ENCODE peak calls at places on chromosomes 5 and 9, in seven cellular contexts. R is GM23338, M is right lobe of liver, P is lower lobe of right lung, I is SK-N-SH, U is tibial nerve, E is A549. Q is an unnamed sample.

GRCh38 chr9:114002986-114003740 is 74.9 kb downstream of the AMBP start:
- DNase-seq in R (no peak), M (no peak), P (no peak), I (no peak), U (peak; percentile 4), E (no peak), Q (peak; percentile 64)

GRCh38 chr5:38999037-38999436 is 75.2 kb downstream of the RICTOR start:
- DNase-seq in R (no peak), M (no peak), P (no peak), I (no peak), U (no peak), E (no peak), Q (no peak)

GRCh38 chr5:125277494-125278154 is 531.2 kb upstream of the ZNF608 start:
- DNase-seq in R (no peak), M (no peak), P (no peak), I (no peak), U (no peak), E (peak; percentile 63), Q (no peak)

GRCh38 chr5:134223406-134224251 is 2.2 kb downstream of the PPP2CA start:
- DNase-seq in R (no peak), M (no peak), P (no peak), I (no peak), U (no peak), E (peak; percentile 24), Q (no peak)

GRCh38 chr9:82410891-82411290 is 422.3 kb downstream of the SPATA31D1 start:
- DNase-seq in R (no peak), M (no peak), P (no peak), I (no peak), U (no peak), E (no peak), Q (no peak)

GRCh38 chr5:93191426-93191825 is 389.6 kb downstream of the NR2F1-AS1 start:
- DNase-seq in R (no peak), M (no peak), P (no peak), I (no peak), U (no peak), E (no peak), Q (no peak)

GRCh38 chr9:138074516-138074915 is 196.9 kb downstream of the CACNA1B start:
- DNase-seq in R (no peak), M (peak; percentile 50), P (no peak), I (peak; percentile 7), U (no peak), E (no peak), Q (peak; percentile 67)

GRCh38 chr5:31086839-31087415 is 106.6 kb upstream of the CDH6 start:
- DNase-seq in R (no peak), M (no peak), P (no peak), I (no peak), U (no peak), E (no peak), Q (no peak)

GRCh38 chr9:101307524-101308213 is 77.1 kb downstream of the BAAT start:
- DNase-seq in R (no peak), M (no peak), P (no peak), I (no peak), U (no peak), E (no peak), Q (no peak)

GRCh38 chr5:36703245-36703860 is 96.9 kb downstream of the SLC1A3 start:
- DNase-seq in R (no peak), M (no peak), P (peak; percentile 68), I (no peak), U (no peak), E (no peak), Q (no peak)

GRCh38 chr5:3349704-3350565 is 245.7 kb upstream of the IRX1 start:
- DNase-seq in R (no peak), M (no peak), P (no peak), I (no peak), U (no peak), E (no peak), Q (peak; percentile 22)

GRCh38 chr5:113293613-113294340 is 141.0 kb downstream of the TSSK1B start:
- DNase-seq in R (peak; percentile 66), M (no peak), P (no peak), I (peak; percentile 51), U (peak; percentile 16), E (no peak), Q (no peak)

GRCh38 chr5:124634228-124634819 is 112.1 kb downstream of the ZNF608 start:
- DNase-seq in R (no peak), M (no peak), P (no peak), I (no peak), U (no peak), E (no peak), Q (no peak)

GRCh38 chr5:15183520-15183919 is 311.9 kb upstream of the ANKH start:
- DNase-seq in R (peak; percentile 46), M (no peak), P (no peak), I (no peak), U (no peak), E (peak; percentile 4), Q (no peak)

GRCh38 chr5:10518352-10518751 is 45.5 kb upstream of the ANKRD33B start:
- DNase-seq in R (no peak), M (no peak), P (no peak), I (no peak), U (no peak), E (peak; percentile 73), Q (no peak)

DNA sequence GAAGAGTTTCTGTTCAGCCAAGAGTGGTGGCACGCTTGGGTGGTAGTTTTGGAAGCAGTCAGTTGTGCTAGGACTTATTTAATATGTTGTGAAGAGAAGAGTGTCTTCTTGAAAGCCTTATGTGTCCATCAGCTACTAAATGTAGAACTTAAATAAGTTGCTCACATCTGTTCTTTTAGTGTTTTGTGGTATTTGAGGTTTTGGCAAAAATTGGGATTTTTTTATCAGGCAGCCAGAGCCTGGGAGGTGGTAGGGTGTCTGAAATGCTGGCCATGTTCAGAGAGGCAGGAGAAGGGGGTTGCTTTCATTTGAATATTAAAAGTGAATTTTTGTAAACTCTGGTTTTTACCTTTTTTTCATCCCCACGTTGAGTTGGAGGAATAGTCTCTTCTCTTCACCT is 24.2 kb upstream of the ZBTB34 start:
- DNase-seq in R (no peak), M (no peak), P (no peak), I (no peak), U (no peak), E (no peak), Q (no peak)
- H3K27ac ChIP-seq in R (no peak overlapping the region), M (no peak overlapping the region), P (no peak overlapping the region), I (no peak overlapping the region), U (no peak overlapping the region), E (no peak overlapping the region), Q (no peak overlapping the region)

GRCh38 chr9:136120119-136120393 is 1.4 kb upstream of the TMEM250 start:
- DNase-seq in R (no peak), M (no peak), P (no peak), I (no peak), U (no peak), E (no peak), Q (no peak)

GRCh38 chr9:136120438-136120844 is 1.8 kb upstream of the TMEM250 start:
- DNase-seq in R (no peak), M (no peak), P (no peak), I (no peak), U (no peak), E (no peak), Q (no peak)

GRCh38 chr9:136124976-136125692 is 6.5 kb upstream of the TMEM250 start:
- DNase-seq in R (no peak), M (no peak), P (no peak), I (no peak), U (no peak), E (no peak), Q (no peak)

GRCh38 chr9:136121801-136122200 is 3.1 kb upstream of the TMEM250 start:
- DNase-seq in R (no peak), M (no peak), P (no peak), I (no peak), U (no peak), E (no peak), Q (no peak)

GRCh38 chr9:136122425-136123383 is 4.0 kb upstream of the TMEM250 start:
- DNase-seq in R (peak; percentile 84), M (peak; percentile 84), P (peak; percentile 86), I (peak; percentile 93), U (peak; percentile 73), E (peak; percentile 59), Q (no peak)
- TF ChIP-seq CTCF in R (peak; percentile 89), M (peak; percentile 99), P (peak; percentile 99), I (peak; percentile 94), U (peak; percentile 96), E (peak; percentile 94), Q (peak; percentile 98)

GRCh38 chr5:316210-317085 is 5.1 kb upstream of the AHRR start:
- DNase-seq in R (no peak), M (no peak), P (no peak), I (no peak), U (no peak), E (no peak), Q (no peak)
- H3K27ac ChIP-seq in R (no peak overlapping the region), M (no peak overlapping the region), P (no peak overlapping the region), I (no peak overlapping the region), U (no peak overlapping the region), E (no peak overlapping the region), Q (no peak overlapping the region)

GRCh38 chr5:143322931-143323330 is 80.6 kb downstream of the NR3C1 start:
- DNase-seq in R (no peak), M (no peak), P (no peak), I (no peak), U (no peak), E (no peak), Q (no peak)
- TF ChIP-seq CTCF in R (no peak), M (no peak), P (no peak), I (no peak), U (no peak), E (no peak), Q (no peak)

GRCh38 chr9:105445203-105445881 is 2.5 kb upstream of the FSD1L start:
- DNase-seq in R (no peak), M (no peak), P (no peak), I (no peak), U (no peak), E (no peak), Q (no peak)

GRCh38 chr9:105447814-105448812 is at the start of gene FSD1L:
- DNase-seq in R (peak; percentile 95), M (peak; percentile 95), P (peak; percentile 96), I (peak; percentile 96), U (peak; percentile 75), E (peak; percentile 93), Q (peak; percentile 93)

GRCh38 chr9:105449081-105449480 is 1.2 kb downstream of the FSD1L start:
- DNase-seq in R (no peak), M (no peak), P (no peak), I (no peak), U (no peak), E (no peak), Q (no peak)

GRCh38 chr9:105444130-105444529 is 3.7 kb upstream of the FSD1L start:
- DNase-seq in R (no peak), M (no peak), P (no peak), I (no peak), U (no peak), E (no peak), Q (no peak)

DNA sequence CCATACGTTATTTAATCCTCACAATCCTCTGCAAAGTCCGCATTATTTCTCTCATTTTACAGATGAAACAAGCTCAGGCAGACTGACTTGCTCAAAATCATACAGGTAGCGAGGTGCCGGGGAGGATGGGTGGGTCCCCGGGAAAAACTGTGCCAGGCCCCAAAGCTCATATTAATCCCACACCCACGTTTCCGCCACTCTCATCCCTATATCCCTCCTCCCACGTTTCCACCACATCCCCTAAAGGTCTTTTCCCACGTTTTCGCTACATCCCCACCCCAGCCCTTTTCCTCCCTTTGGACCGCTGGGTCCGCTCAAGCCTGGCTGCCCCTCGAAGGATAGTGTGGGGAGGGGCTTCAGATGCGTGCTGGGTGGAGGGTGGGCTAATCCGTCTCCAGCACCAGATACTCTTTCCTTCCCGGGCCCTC is 434 bp upstream of the FSD1L start:
- DNase-seq in R (no peak), M (no peak), P (no peak), I (no peak), U (no peak), E (no peak), Q (no peak)
- H3K27ac ChIP-seq in R (no peak overlapping the region), M (no peak overlapping the region), P (peak overlapping the region; percentile 79), I (peak overlapping the region; percentile 90), U (peak overlapping the region; percentile 42), E (peak overlapping the region; percentile 87), Q (peak overlapping the region; percentile 86)

Q was measured in coronary artery.